ENCODE peak calls at places on chromosomes 6 and 20, in seven cellular contexts. One of them, this sample, is unnamed.

GRCh38 chr6:125314019-125314581 is 12.3 kb upstream of the HDDC2 start:
- DNase-seq in ACHN: peak
- DNase-seq in ELR: peak
- DNase-seq in stimulated activated CD4-positive, alpha-beta T cell treated with anti-CD3 and anti-CD28 coated beads, Interleukin-15, amount 100 ng/mL, for 1 hour: no peak
- DNase-seq in heart right ventricle: peak
- DNase-seq in activated CD4-positive, alpha-beta T cell treated with anti-CD3 and anti-CD28 coated beads for 4 hours: peak
- DNase-seq in HEK293T: peak
- DNase-seq in this sample: peak

GRCh38 chr6:167058261-167058660 is 59.1 kb downstream of the CEP43 start:
- DNase-seq in stimulated activated CD4-positive, alpha-beta T cell treated with anti-CD3 and anti-CD28 coated beads, Interleukin-15, amount 100 ng/mL, for 1 hour: no peak
- DNase-seq in ELR: no peak
- DNase-seq in heart right ventricle: no peak
- DNase-seq in ACHN: no peak
- DNase-seq in activated CD4-positive, alpha-beta T cell treated with anti-CD3 and anti-CD28 coated beads for 4 hours: no peak
- DNase-seq in HEK293T: no peak
- DNase-seq in this sample: peak

GRCh38 chr20:63774348-63774735 is 34.8 kb downstream of the SLC2A4RG start:
- DNase-seq in stimulated activated CD4-positive, alpha-beta T cell treated with anti-CD3 and anti-CD28 coated beads, Interleukin-15, amount 100 ng/mL, for 1 hour: no peak
- DNase-seq in heart right ventricle: no peak
- DNase-seq in ACHN: no peak
- DNase-seq in activated CD4-positive, alpha-beta T cell treated with anti-CD3 and anti-CD28 coated beads for 4 hours: no peak
- DNase-seq in ELR: no peak
- DNase-seq in HEK293T: no peak
- DNase-seq in this sample: no peak

GRCh38 chr6:112205521-112206458 is 48.6 kb downstream of the LAMA4 start:
- DNase-seq in stimulated activated CD4-positive, alpha-beta T cell treated with anti-CD3 and anti-CD28 coated beads, Interleukin-15, amount 100 ng/mL, for 1 hour: no peak
- DNase-seq in heart right ventricle: no peak
- DNase-seq in ACHN: no peak
- DNase-seq in HEK293T: no peak
- DNase-seq in ELR: peak
- DNase-seq in activated CD4-positive, alpha-beta T cell treated with anti-CD3 and anti-CD28 coated beads for 4 hours: no peak
- DNase-seq in this sample: peak

GRCh38 chr20:35307666-35308653 is 15.7 kb upstream of the FAM83C start:
- DNase-seq in stimulated activated CD4-positive, alpha-beta T cell treated with anti-CD3 and anti-CD28 coated beads, Interleukin-15, amount 100 ng/mL, for 1 hour: no peak
- DNase-seq in ACHN: peak
- DNase-seq in heart right ventricle: peak
- DNase-seq in activated CD4-positive, alpha-beta T cell treated with anti-CD3 and anti-CD28 coated beads for 4 hours: no peak
- DNase-seq in HEK293T: no peak
- DNase-seq in ELR: peak
- DNase-seq in this sample: peak

GRCh38 chr6:152952866-152953509 is 29.9 kb downstream of the FBXO5 start:
- DNase-seq in ACHN: peak
- DNase-seq in stimulated activated CD4-positive, alpha-beta T cell treated with anti-CD3 and anti-CD28 coated beads, Interleukin-15, amount 100 ng/mL, for 1 hour: no peak
- DNase-seq in heart right ventricle: no peak
- DNase-seq in HEK293T: peak
- DNase-seq in activated CD4-positive, alpha-beta T cell treated with anti-CD3 and anti-CD28 coated beads for 4 hours: no peak
- DNase-seq in ELR: peak
- DNase-seq in this sample: peak

GRCh38 chr20:40863337-40863919 is 165.2 kb upstream of the TOP1 start:
- DNase-seq in ACHN: no peak
- DNase-seq in HEK293T: no peak
- DNase-seq in heart right ventricle: no peak
- DNase-seq in activated CD4-positive, alpha-beta T cell treated with anti-CD3 and anti-CD28 coated beads for 4 hours: no peak
- DNase-seq in ELR: no peak
- DNase-seq in stimulated activated CD4-positive, alpha-beta T cell treated with anti-CD3 and anti-CD28 coated beads, Interleukin-15, amount 100 ng/mL, for 1 hour: no peak
- DNase-seq in this sample: no peak

GRCh38 chr6:45415778-45416518 is 38.2 kb upstream of the SUPT3H start:
- DNase-seq in HEK293T: no peak
- DNase-seq in activated CD4-positive, alpha-beta T cell treated with anti-CD3 and anti-CD28 coated beads for 4 hours: no peak
- DNase-seq in heart right ventricle: no peak
- DNase-seq in ACHN: no peak
- DNase-seq in ELR: peak
- DNase-seq in stimulated activated CD4-positive, alpha-beta T cell treated with anti-CD3 and anti-CD28 coated beads, Interleukin-15, amount 100 ng/mL, for 1 hour: no peak
- DNase-seq in this sample: no peak

GRCh38 chr6:158772851-158773371 is 46.3 kb downstream of the EZR start:
- DNase-seq in stimulated activated CD4-positive, alpha-beta T cell treated with anti-CD3 and anti-CD28 coated beads, Interleukin-15, amount 100 ng/mL, for 1 hour: no peak
- DNase-seq in ACHN: no peak
- DNase-seq in heart right ventricle: no peak
- DNase-seq in activated CD4-positive, alpha-beta T cell treated with anti-CD3 and anti-CD28 coated beads for 4 hours: no peak
- DNase-seq in HEK293T: no peak
- DNase-seq in ELR: peak
- DNase-seq in this sample: peak

GRCh38 chr20:15248618-15249395 is 911.4 kb upstream of the FLRT3 start:
- DNase-seq in heart right ventricle: no peak
- DNase-seq in ACHN: peak
- DNase-seq in activated CD4-positive, alpha-beta T cell treated with anti-CD3 and anti-CD28 coated beads for 4 hours: no peak
- DNase-seq in HEK293T: no peak
- DNase-seq in ELR: no peak
- DNase-seq in stimulated activated CD4-positive, alpha-beta T cell treated with anti-CD3 and anti-CD28 coated beads, Interleukin-15, amount 100 ng/mL, for 1 hour: no peak
- DNase-seq in this sample: no peak

GRCh38 chr20:6976535-6976934 is 209.0 kb downstream of the BMP2 start:
- DNase-seq in ELR: no peak
- DNase-seq in HEK293T: no peak
- DNase-seq in ACHN: no peak
- DNase-seq in activated CD4-positive, alpha-beta T cell treated with anti-CD3 and anti-CD28 coated beads for 4 hours: no peak
- DNase-seq in stimulated activated CD4-positive, alpha-beta T cell treated with anti-CD3 and anti-CD28 coated beads, Interleukin-15, amount 100 ng/mL, for 1 hour: no peak
- DNase-seq in heart right ventricle: no peak
- DNase-seq in this sample: no peak

GRCh38 chr20:5031206-5031557 is 29.9 kb upstream of the SLC23A2 start:
- DNase-seq in stimulated activated CD4-positive, alpha-beta T cell treated with anti-CD3 and anti-CD28 coated beads, Interleukin-15, amount 100 ng/mL, for 1 hour: no peak
- DNase-seq in heart right ventricle: no peak
- DNase-seq in ELR: no peak
- DNase-seq in activated CD4-positive, alpha-beta T cell treated with anti-CD3 and anti-CD28 coated beads for 4 hours: no peak
- DNase-seq in HEK293T: no peak
- DNase-seq in ACHN: no peak
- DNase-seq in this sample: no peak

GRCh38 chr6:138245751-138246150 is 27.5 kb upstream of the PBOV1 start:
- DNase-seq in heart right ventricle: no peak
- DNase-seq in ACHN: no peak
- DNase-seq in ELR: no peak
- DNase-seq in activated CD4-positive, alpha-beta T cell treated with anti-CD3 and anti-CD28 coated beads for 4 hours: no peak
- DNase-seq in stimulated activated CD4-positive, alpha-beta T cell treated with anti-CD3 and anti-CD28 coated beads, Interleukin-15, amount 100 ng/mL, for 1 hour: no peak
- DNase-seq in HEK293T: no peak
- DNase-seq in this sample: no peak

GRCh38 chr20:45051497-45052060 is 49.3 kb downstream of the KCNS1 start:
- DNase-seq in ELR: no peak
- DNase-seq in stimulated activated CD4-positive, alpha-beta T cell treated with anti-CD3 and anti-CD28 coated beads, Interleukin-15, amount 100 ng/mL, for 1 hour: no peak
- DNase-seq in heart right ventricle: no peak
- DNase-seq in ACHN: no peak
- DNase-seq in activated CD4-positive, alpha-beta T cell treated with anti-CD3 and anti-CD28 coated beads for 4 hours: no peak
- DNase-seq in HEK293T: no peak
- DNase-seq in this sample: no peak

GRCh38 chr6:117440558-117441525 is 15.1 kb upstream of the ROS1 start:
- DNase-seq in stimulated activated CD4-positive, alpha-beta T cell treated with anti-CD3 and anti-CD28 coated beads, Interleukin-15, amount 100 ng/mL, for 1 hour: no peak
- DNase-seq in activated CD4-positive, alpha-beta T cell treated with anti-CD3 and anti-CD28 coated beads for 4 hours: no peak
- DNase-seq in ELR: peak
- DNase-seq in HEK293T: no peak
- DNase-seq in heart right ventricle: no peak
- DNase-seq in ACHN: no peak
- DNase-seq in this sample: peak

GRCh38 chr20:37270586-37271420 is 9.2 kb upstream of the GHRH start:
- DNase-seq in stimulated activated CD4-positive, alpha-beta T cell treated with anti-CD3 and anti-CD28 coated beads, Interleukin-15, amount 100 ng/mL, for 1 hour: no peak
- DNase-seq in ACHN: no peak
- DNase-seq in activated CD4-positive, alpha-beta T cell treated with anti-CD3 and anti-CD28 coated beads for 4 hours: no peak
- DNase-seq in ELR: peak
- DNase-seq in heart right ventricle: no peak
- DNase-seq in HEK293T: no peak
- DNase-seq in this sample: no peak

GRCh38 chr6:169839898-169840631 is 88.6 kb downstream of the ERMARD start:
- DNase-seq in stimulated activated CD4-positive, alpha-beta T cell treated with anti-CD3 and anti-CD28 coated beads, Interleukin-15, amount 100 ng/mL, for 1 hour: no peak
- DNase-seq in ACHN: no peak
- DNase-seq in HEK293T: no peak
- DNase-seq in ELR: no peak
- DNase-seq in activated CD4-positive, alpha-beta T cell treated with anti-CD3 and anti-CD28 coated beads for 4 hours: no peak
- DNase-seq in heart right ventricle: no peak
- DNase-seq in this sample: no peak

GRCh38 chr6:84139311-84139710 is 88.1 kb downstream of the CEP162 start:
- DNase-seq in stimulated activated CD4-positive, alpha-beta T cell treated with anti-CD3 and anti-CD28 coated beads, Interleukin-15, amount 100 ng/mL, for 1 hour: no peak
- DNase-seq in activated CD4-positive, alpha-beta T cell treated with anti-CD3 and anti-CD28 coated beads for 4 hours: no peak
- DNase-seq in heart right ventricle: no peak
- DNase-seq in ACHN: no peak
- DNase-seq in HEK293T: no peak
- DNase-seq in ELR: no peak
- DNase-seq in this sample: no peak

GRCh38 chr20:36628076-36628475 is 17.9 kb downstream of the SLA2 start:
- DNase-seq in stimulated activated CD4-positive, alpha-beta T cell treated with anti-CD3 and anti-CD28 coated beads, Interleukin-15, amount 100 ng/mL, for 1 hour: no peak
- DNase-seq in activated CD4-positive, alpha-beta T cell treated with anti-CD3 and anti-CD28 coated beads for 4 hours: no peak
- DNase-seq in heart right ventricle: no peak
- DNase-seq in ACHN: no peak
- DNase-seq in HEK293T: no peak
- DNase-seq in ELR: no peak
- DNase-seq in this sample: no peak

GRCh38 chr6:113361014-113361645 is 496.0 kb upstream of the MARCKS start:
- DNase-seq in ELR: peak
- DNase-seq in activated CD4-positive, alpha-beta T cell treated with anti-CD3 and anti-CD28 coated beads for 4 hours: no peak
- DNase-seq in ACHN: peak
- DNase-seq in HEK293T: no peak
- DNase-seq in stimulated activated CD4-positive, alpha-beta T cell treated with anti-CD3 and anti-CD28 coated beads, Interleukin-15, amount 100 ng/mL, for 1 hour: no peak
- DNase-seq in heart right ventricle: no peak
- DNase-seq in this sample: peak

GRCh38 chr20:19936801-19937583 is 80.2 kb upstream of the NAA20 start:
- DNase-seq in activated CD4-positive, alpha-beta T cell treated with anti-CD3 and anti-CD28 coated beads for 4 hours: no peak
- DNase-seq in heart right ventricle: peak
- DNase-seq in HEK293T: no peak
- DNase-seq in ACHN: no peak
- DNase-seq in ELR: no peak
- DNase-seq in stimulated activated CD4-positive, alpha-beta T cell treated with anti-CD3 and anti-CD28 coated beads, Interleukin-15, amount 100 ng/mL, for 1 hour: no peak
- DNase-seq in this sample: no peak

GRCh38 chr20:57559658-57560553 is 1.0 kb upstream of the PCK1 start:
- DNase-seq in ELR: no peak
- DNase-seq in HEK293T: no peak
- DNase-seq in activated CD4-positive, alpha-beta T cell treated with anti-CD3 and anti-CD28 coated beads for 4 hours: no peak
- DNase-seq in heart right ventricle: no peak
- DNase-seq in stimulated activated CD4-positive, alpha-beta T cell treated with anti-CD3 and anti-CD28 coated beads, Interleukin-15, amount 100 ng/mL, for 1 hour: no peak
- DNase-seq in ACHN: no peak
- DNase-seq in this sample: no peak

GRCh38 chr6:138087549-138087948 is 19.7 kb downstream of the PERP start:
- DNase-seq in stimulated activated CD4-positive, alpha-beta T cell treated with anti-CD3 and anti-CD28 coated beads, Interleukin-15, amount 100 ng/mL, for 1 hour: no peak
- DNase-seq in ACHN: no peak
- DNase-seq in activated CD4-positive, alpha-beta T cell treated with anti-CD3 and anti-CD28 coated beads for 4 hours: no peak
- DNase-seq in ELR: peak
- DNase-seq in HEK293T: no peak
- DNase-seq in heart right ventricle: no peak
- DNase-seq in this sample: no peak

GRCh38 chr6:143183735-143184134 is 123.0 kb downstream of the AIG1 start:
- DNase-seq in HEK293T: no peak
- DNase-seq in heart right ventricle: no peak
- DNase-seq in ACHN: no peak
- DNase-seq in activated CD4-positive, alpha-beta T cell treated with anti-CD3 and anti-CD28 coated beads for 4 hours: no peak
- DNase-seq in ELR: no peak
- DNase-seq in stimulated activated CD4-positive, alpha-beta T cell treated with anti-CD3 and anti-CD28 coated beads, Interleukin-15, amount 100 ng/mL, for 1 hour: no peak
- DNase-seq in this sample: no peak

GRCh38 chr6:85482206-85483040 is 32.5 kb downstream of the NT5E start:
- DNase-seq in activated CD4-positive, alpha-beta T cell treated with anti-CD3 and anti-CD28 coated beads for 4 hours: no peak
- DNase-seq in heart right ventricle: no peak
- DNase-seq in stimulated activated CD4-positive, alpha-beta T cell treated with anti-CD3 and anti-CD28 coated beads, Interleukin-15, amount 100 ng/mL, for 1 hour: no peak
- DNase-seq in ACHN: no peak
- DNase-seq in ELR: no peak
- DNase-seq in HEK293T: no peak
- DNase-seq in this sample: peak

This sample was measured in fibroblast of pulmonary artery.